ENCODE peak calls at places on chromosomes 11 and 22, in four cellular contexts. T is GM23248, F is keratinocyte, M is fibroblast of lung. L is an unnamed sample.
A peak's percentile ranks its signal among the peaks of the same experiment; 100 is the strongest.

GRCh38 chr22:28799125-28799833 is 1.1 kb downstream of the XBP1 start:
- DNase-seq in T (peak; percentile 97), F (no peak), M (peak; percentile 88), L (peak; percentile 96)

GRCh38 chr22:33520904-33521780 is 399.1 kb downstream of the LARGE1 start:
- DNase-seq in T (no peak), F (no peak), M (no peak), L (no peak)

GRCh38 chr11:43504316-43504950 is 145.7 kb downstream of the TTC17 start:
- DNase-seq in T (peak; percentile 60), F (no peak), M (peak; percentile 7), L (peak; percentile 13)

GRCh38 chr11:82987997-82988396 is 83.7 kb downstream of the RAB30 start:
- DNase-seq in T (no peak), F (no peak), M (no peak), L (no peak)

GRCh38 chr11:112886707-112887370 is 74.4 kb upstream of the NCAM1 start:
- DNase-seq in T (peak; percentile 27), F (no peak), M (peak; percentile 38), L (no peak)

GRCh38 chr11:120489799-120490198 is 21.7 kb upstream of the GRIK4 start:
- DNase-seq in T (no peak), F (no peak), M (no peak), L (no peak)

GRCh38 chr11:73229321-73230275 is 11.5 kb downstream of the P2RY2 start:
- DNase-seq in T (no peak), F (no peak), M (no peak), L (no peak)

GRCh38 chr11:118673361-118674093 is 5.9 kb downstream of the TREH start:
- DNase-seq in T (no peak), F (no peak), M (no peak), L (no peak)

GRCh38 chr11:61021661-61022212 is 50.3 kb downstream of the CD6 start:
- DNase-seq in T (no peak), F (no peak), M (no peak), L (no peak)

GRCh38 chr11:117143390-117143789 is 697 bp upstream of the PAFAH1B2 start:
- DNase-seq in T (peak; percentile 78), F (no peak), M (peak; percentile 65), L (peak; percentile 59)

GRCh38 chr11:117143871-117144476 is at the start of gene PAFAH1B2:
- DNase-seq in T (peak; percentile 98), F (peak; percentile 66), M (peak; percentile 88), L (peak; percentile 90)

GRCh38 chr11:117145393-117145761 is 1.3 kb downstream of the PAFAH1B2 start:
- DNase-seq in T (peak; percentile 79), F (no peak), M (peak; percentile 56), L (peak; percentile 32)

GRCh38 chr11:117144477-117145392 is 648 bp downstream of the PAFAH1B2 start:
- DNase-seq in T (peak; percentile 87), F (no peak), M (peak; percentile 81), L (peak; percentile 86)

DNA sequence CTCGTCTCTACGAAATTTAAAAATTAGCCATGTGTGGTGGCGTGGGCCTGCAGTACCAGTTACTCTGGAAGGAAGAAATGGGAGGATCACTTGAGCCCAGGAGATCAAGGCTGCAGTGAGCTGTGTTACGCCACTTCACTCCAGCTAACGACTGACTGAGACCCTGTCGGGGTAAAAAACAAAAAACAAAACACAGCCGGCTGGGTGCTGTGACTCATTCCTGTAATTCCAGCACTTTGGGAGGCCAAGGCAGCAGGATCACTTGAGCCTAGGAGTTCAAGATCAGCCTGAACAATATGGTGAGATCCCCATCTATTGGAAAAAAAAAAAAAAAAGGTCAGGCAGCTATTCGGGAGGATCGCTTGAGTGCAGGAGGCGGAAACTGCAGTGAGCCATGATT is 2.4 kb downstream of the PAFAH1B2 start:
- DNase-seq in T (peak; percentile 38), F (no peak), M (peak; percentile 36), L (peak; percentile 53)
- H4K20me1 ChIP-seq in T (peaks cover 20% of the 10 kb centered on the region), F (peaks cover 27% of the 10 kb centered on the region), M (peaks cover 2% of the 10 kb centered on the region), L (peaks cover 66% of the 10 kb centered on the region)

DNA sequence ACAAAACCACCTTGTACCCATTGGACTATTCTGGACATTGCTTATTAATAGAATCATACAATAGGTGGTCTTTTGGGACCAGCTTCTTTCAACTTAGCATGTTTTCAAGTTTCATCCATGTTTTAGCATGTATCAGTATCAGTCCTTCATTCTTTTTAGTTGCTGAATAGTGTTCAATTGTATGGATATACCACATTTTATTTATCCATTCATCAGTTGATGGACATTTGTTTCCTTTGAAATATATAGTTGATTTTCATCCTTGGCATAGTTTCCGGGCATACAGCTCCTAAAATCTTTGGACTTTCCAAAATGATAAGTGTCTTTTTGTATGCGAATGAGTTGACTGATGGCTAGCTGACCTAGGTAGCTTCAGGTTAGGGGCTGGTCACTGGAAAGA is 12.2 kb downstream of the PPP6R3 start:
- DNase-seq in T (no peak), F (no peak), M (no peak), L (no peak)
- H4K20me1 ChIP-seq in T (peaks cover 62% of the 10 kb centered on the region), F (peaks cover 40% of the 10 kb centered on the region), M (peaks cover 8% of the 10 kb centered on the region), L (peaks cover 83% of the 10 kb centered on the region)

GRCh38 chr11:65965986-65966762 is 4.6 kb downstream of the SART1 start:
- DNase-seq in T (no peak), F (no peak), M (no peak), L (no peak)
- H4K20me1 ChIP-seq in T (no peaks in the 10 kb centered on the region), F (no peaks in the 10 kb centered on the region), M (no peaks in the 10 kb centered on the region), L (peaks cover 7% of the 10 kb centered on the region)

GRCh38 chr22:26734339-26735018 is 77.1 kb downstream of the MIAT start:
- DNase-seq in T (no peak), F (no peak), M (peak; percentile 35), L (no peak)
- H4K20me1 ChIP-seq in T (no peaks in the 10 kb centered on the region), F (no peaks in the 10 kb centered on the region), M (no peaks in the 10 kb centered on the region), L (no peaks in the 10 kb centered on the region)

DNA sequence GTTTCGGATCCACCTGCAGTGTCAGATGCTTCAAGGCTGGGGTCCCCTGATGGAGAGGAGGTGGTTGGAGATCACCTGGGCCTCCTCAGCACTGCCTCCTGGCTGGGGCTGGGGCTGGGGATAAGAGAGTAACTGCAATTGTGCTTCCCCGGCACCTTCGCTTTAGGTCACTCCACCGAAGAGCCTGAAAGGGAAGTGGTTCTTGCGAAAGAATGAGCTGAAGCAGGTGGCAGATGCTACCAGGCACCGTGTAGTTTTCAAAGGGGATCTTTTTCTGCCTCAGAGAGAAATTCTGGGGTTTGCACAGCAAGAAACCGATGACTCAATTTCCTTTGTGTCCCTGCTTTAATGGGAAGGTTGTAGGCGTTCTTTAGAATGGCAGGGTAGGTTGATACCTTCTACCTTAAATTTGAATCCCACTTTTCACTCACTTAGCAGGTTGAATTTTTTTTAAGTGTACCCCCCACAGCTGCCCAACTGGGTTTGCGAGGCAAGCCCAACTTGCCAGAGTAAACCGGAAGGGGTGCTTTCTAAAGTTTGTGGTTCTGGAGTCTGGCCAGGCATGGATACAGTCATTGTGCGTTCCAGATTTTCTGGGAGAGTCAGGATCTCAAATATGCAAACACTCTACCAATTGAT is 5.3 kb downstream of the CD44 start:
- DNase-seq in T (peak; percentile 93), F (no peak), M (peak; percentile 88), L (peak; percentile 84)
- H4K20me1 ChIP-seq in T (peaks cover 24% of the 10 kb centered on the region), F (peaks cover 49% of the 10 kb centered on the region), M (no peaks in the 10 kb centered on the region), L (peaks cover 98% of the 10 kb centered on the region)

GRCh38 chr22:36291831-36292740 is 39.2 kb downstream of the APOL1 start:
- DNase-seq in T (no peak), F (no peak), M (no peak), L (no peak)

GRCh38 chr22:36286096-36286957 is 33.4 kb downstream of the APOL1 start:
- DNase-seq in T (peak; percentile 88), F (no peak), M (peak; percentile 61), L (peak; percentile 72)

GRCh38 chr22:36288571-36289405 is 35.9 kb downstream of the APOL1 start:
- DNase-seq in T (no peak), F (no peak), M (no peak), L (no peak)

GRCh38 chr22:36287881-36288515 is 35.1 kb downstream of the APOL1 start:
- DNase-seq in T (peak; percentile 44), F (no peak), M (no peak), L (no peak)

GRCh38 chr22:36289406-36289870 is 36.5 kb downstream of the APOL1 start:
- DNase-seq in T (no peak), F (no peak), M (no peak), L (no peak)
- H4K20me1 ChIP-seq in T (no peaks in the 10 kb centered on the region), F (peaks cover 45% of the 10 kb centered on the region), M (no peaks in the 10 kb centered on the region), L (peaks cover 83% of the 10 kb centered on the region)

GRCh38 chr22:49814856-49815255 is 12.8 kb downstream of the BRD1 start:
- DNase-seq in T (no peak), F (no peak), M (no peak), L (no peak)
- H4K20me1 ChIP-seq in T (peaks cover 44% of the 10 kb centered on the region), F (peaks cover 49% of the 10 kb centered on the region), M (peaks cover 1% of the 10 kb centered on the region), L (peaks cover 96% of the 10 kb centered on the region)